ENCODE peak calls at places on chromosomes 12 and 14, in nine cellular contexts. Y, W, E, F, G, C, M, R and P are unnamed samples.

GRCh38 chr12:126963825-126964224 is 1303.1 kb upstream of the TMEM132C start:
- DNase-seq in C (no peak), F (no peak), R (no peak), W (no peak), M (no peak), G (no peak), Y (no peak), E (no peak), P (no peak)

GRCh38 chr12:52203126-52203921 is 11.5 kb upstream of the KRT80 start:
- DNase-seq in E (peak), R (peak), F (no peak), Y (peak), G (peak), M (peak), W (no peak), C (peak), P (no peak)

GRCh38 chr14:81557137-81557536 is 23.5 kb upstream of the SEL1L start:
- DNase-seq in R (no peak), G (no peak), C (no peak), W (no peak), E (no peak), F (no peak), M (no peak), Y (no peak), P (no peak)

GRCh38 chr12:62767506-62767905 is 167.4 kb downstream of the PPM1H start:
- DNase-seq in R (no peak), M (no peak), F (no peak), Y (no peak), C (no peak), E (no peak), W (no peak), G (no peak), P (no peak)

GRCh38 chr14:51680031-51680430 is 28.3 kb downstream of the FRMD6 start:
- DNase-seq in R (no peak), Y (no peak), E (no peak), C (no peak), F (no peak), M (no peak), W (no peak), G (no peak), P (no peak)

GRCh38 chr12:49368240-49368600 is 958 bp downstream of the SPATS2 start:
- DNase-seq in Y (no peak), R (no peak), W (no peak), G (no peak), E (no peak), M (no peak), F (no peak), C (no peak), P (peak)

GRCh38 chr14:56334458-56334857 is 216.2 kb downstream of the PELI2 start:
- DNase-seq in R (no peak), C (no peak), W (no peak), E (no peak), G (no peak), Y (no peak), F (no peak), M (no peak), P (no peak)

GRCh38 chr14:102545461-102546265 is 36.1 kb upstream of the ANKRD9 start:
- DNase-seq in M (no peak), Y (no peak), R (no peak), C (no peak), F (peak), G (no peak), W (no peak), E (no peak), P (no peak)

GRCh38 chr12:16884819-16885218 is 278.9 kb upstream of the LMO3 start:
- DNase-seq in C (no peak), F (no peak), E (no peak), M (no peak), Y (no peak), W (no peak), G (no peak), R (no peak), P (no peak)

GRCh38 chr14:54722791-54723432 is 156.0 kb downstream of the SAMD4A start:
- DNase-seq in E (no peak), M (no peak), F (no peak), Y (no peak), W (no peak), G (no peak), R (no peak), C (peak), P (peak)

GRCh38 chr14:38121280-38121679 is 86.4 kb upstream of the SSTR1 start:
- DNase-seq in Y (no peak), G (no peak), F (no peak), M (no peak), E (no peak), R (no peak), W (no peak), C (no peak), P (no peak)

GRCh38 chr12:101491325-101491724 is 16.2 kb downstream of the SPIC start:
- DNase-seq in E (no peak), F (no peak), M (no peak), G (no peak), Y (no peak), W (no peak), C (no peak), R (no peak), P (no peak)

GRCh38 chr14:34098045-34098984 is 147.4 kb upstream of the EGLN3 start:
- DNase-seq in C (peak), W (no peak), Y (peak), R (peak), G (peak), E (peak), F (peak), M (peak), P (peak)

GRCh38 chr14:88834883-88835431 is 10.5 kb downstream of the TTC8 start:
- DNase-seq in M (no peak), R (no peak), E (no peak), W (no peak), C (no peak), Y (no peak), F (no peak), G (no peak), P (no peak)

GRCh38 chr12:75724913-75725312 is 213.5 kb upstream of the KRR1 start:
- DNase-seq in R (peak), F (no peak), W (no peak), G (peak), Y (peak), M (no peak), E (peak), C (peak), P (no peak)

GRCh38 chr12:54420766-54421144 is 1.7 kb upstream of the ITGA5 start:
- DNase-seq in E (no peak), Y (peak), W (no peak), R (no peak), F (no peak), M (no peak), G (no peak), C (no peak), P (no peak)

GRCh38 chr14:74510955-74511354 is 17.4 kb downstream of the ISCA2 start:
- DNase-seq in W (no peak), R (no peak), C (no peak), Y (no peak), E (no peak), F (no peak), M (no peak), G (no peak), P (no peak)

GRCh38 chr12:42483534-42483857 is 106.0 kb downstream of the PRICKLE1 start:
- DNase-seq in C (no peak), Y (no peak), W (no peak), G (peak), R (no peak), E (no peak), F (peak), M (peak), P (no peak)

GRCh38 chr14:92481386-92481785 is 32.2 kb upstream of the RIN3 start:
- DNase-seq in G (no peak), E (no peak), Y (no peak), R (no peak), F (peak), M (peak), W (no peak), C (no peak), P (no peak)

GRCh38 chr14:23356662-23357061 is 4.0 kb upstream of the SLC22A17 start:
- DNase-seq in W (no peak), R (no peak), E (no peak), C (no peak), M (no peak), Y (no peak), F (no peak), G (no peak), P (no peak)

GRCh38 chr12:91889970-91890369 is 255.7 kb downstream of the BTG1 start:
- DNase-seq in C (no peak), F (no peak), G (no peak), W (no peak), R (no peak), E (no peak), Y (no peak), M (no peak), P (no peak)

GRCh38 chr12:118103601-118104382 is at the start of gene VSIG10:
- DNase-seq in Y (peak), W (no peak), M (peak), E (no peak), G (peak), F (peak), C (peak), R (peak), P (peak)

GRCh38 chr14:39433452-39433813 is 1.2 kb upstream of the FBXO33 start:
- DNase-seq in Y (no peak), G (no peak), W (no peak), E (no peak), F (no peak), R (no peak), C (no peak), M (no peak), P (no peak)

GRCh38 chr14:39431416-39432178 is 636 bp downstream of the FBXO33 start:
- DNase-seq in C (peak), G (peak), M (peak), R (peak), W (no peak), E (peak), F (peak), Y (no peak), P (peak)

GRCh38 chr14:39432179-39432618 is at the start of gene FBXO33:
- DNase-seq in F (peak), C (peak), R (peak), E (peak), M (peak), G (peak), W (peak), Y (peak), P (peak)

GRCh38 chr14:39434401-39434800 is 2.2 kb upstream of the FBXO33 start:
- DNase-seq in F (no peak), E (no peak), G (no peak), M (no peak), R (no peak), C (no peak), W (no peak), Y (no peak), P (no peak)

DNA sequence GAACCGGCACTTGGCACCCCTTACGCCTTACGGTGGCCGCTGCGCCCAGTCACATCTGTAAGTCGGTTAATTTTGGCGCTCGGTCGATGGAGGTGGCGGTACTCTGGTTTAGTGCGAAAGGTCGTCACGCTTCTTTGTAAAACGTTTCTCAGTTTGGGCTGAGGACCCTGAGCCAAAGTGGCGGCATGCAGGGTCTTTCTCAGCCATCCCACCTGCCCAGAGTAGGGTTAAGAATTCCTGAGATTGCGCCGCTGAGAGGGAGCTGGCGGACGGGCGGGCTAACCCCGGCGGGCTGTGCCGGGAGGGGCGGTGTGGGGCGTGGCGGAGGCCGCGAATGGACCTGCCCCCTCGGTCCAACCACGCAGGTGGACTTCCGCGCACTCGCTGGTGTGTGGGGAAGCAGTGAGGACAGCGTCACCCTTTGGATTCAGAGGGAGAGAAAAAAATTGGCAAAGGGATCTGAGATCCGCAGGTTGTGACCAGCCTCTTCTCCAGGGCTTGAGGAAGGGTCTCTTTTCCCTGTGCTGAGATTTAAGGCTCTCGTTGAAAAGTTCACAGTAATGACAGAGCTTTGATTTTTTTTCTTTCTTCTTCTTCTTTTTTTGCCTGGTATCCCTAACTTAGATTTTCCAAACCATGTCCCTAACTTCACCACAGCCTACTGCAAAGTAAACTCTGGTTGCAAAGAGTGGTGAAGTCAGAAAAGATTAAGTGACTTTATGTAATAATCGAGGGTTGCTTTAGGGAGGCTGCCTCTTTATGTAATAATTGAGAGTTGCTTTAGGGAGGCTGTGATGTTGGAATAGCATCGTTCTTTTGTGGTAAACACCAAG is 602 bp upstream of the FBXO33 start:
- DNase-seq in W (peak), Y (peak), R (peak), C (peak), M (peak), E (peak), F (peak), G (peak), P (peak)
- TF ChIP-seq POLR2A in W (peak), Y (peak), R (no peak), C (peak), M (peak), E (peak), F (no peak), G (no peak), P (no peak)

GRCh38 chr14:100173353-100173752 is 13.9 kb upstream of the DEGS2 start:
- DNase-seq in W (no peak), E (no peak), R (no peak), C (no peak), G (no peak), Y (no peak), M (no peak), F (no peak), P (no peak)
- TF ChIP-seq POLR2A in W (no peak), E (no peak), R (no peak), C (no peak), G (no peak), Y (no peak), M (no peak), F (no peak), P (no peak)

DNA sequence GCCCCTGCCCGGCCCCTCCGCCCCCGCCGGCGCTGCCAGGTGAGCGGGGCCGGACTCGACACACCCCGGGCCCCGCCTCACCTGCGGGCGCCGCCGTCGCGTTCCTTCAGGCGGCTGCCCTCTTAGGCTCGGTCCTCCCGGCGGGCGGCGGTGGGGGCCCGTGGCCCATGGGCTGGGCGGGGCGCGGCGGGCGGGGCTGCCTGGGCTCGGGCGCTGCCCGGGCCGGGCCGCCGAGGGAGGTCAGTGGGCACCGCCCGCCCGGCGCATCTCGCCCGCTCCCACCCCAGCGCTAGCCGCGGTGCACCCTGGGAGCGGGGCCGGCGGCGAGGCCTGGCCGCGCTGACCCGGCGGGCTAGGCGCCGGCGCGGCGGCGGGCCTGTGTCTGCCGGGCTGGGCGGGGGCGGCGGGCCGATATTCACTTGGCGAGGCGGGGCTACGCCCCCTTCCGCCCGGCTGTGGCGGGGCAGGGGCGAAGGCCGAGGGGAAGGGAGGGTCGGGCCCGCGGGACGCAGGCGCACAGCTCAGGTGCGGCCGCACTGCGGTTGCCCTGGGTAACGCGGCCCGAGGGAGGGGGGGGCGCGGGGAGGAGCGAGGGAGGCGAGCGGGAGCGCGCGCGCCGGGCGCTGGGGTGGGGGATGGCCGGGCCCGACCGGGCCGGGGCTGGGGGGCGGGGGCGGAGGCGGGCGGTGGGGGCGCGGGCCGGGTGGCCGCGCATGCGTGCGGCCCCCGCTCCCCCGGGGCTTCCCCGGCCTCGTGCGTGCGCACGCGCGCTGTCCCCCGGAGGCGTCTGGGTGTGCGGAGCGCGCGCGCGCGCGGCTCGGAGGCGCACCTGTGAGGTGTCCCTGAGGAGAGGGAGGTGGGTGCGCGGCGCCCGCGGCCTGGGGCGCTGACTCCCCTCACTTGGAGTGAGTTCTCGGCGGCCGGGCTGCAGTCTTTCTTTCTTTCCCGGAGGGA is at the start of the genes CCDC92 and ZNF664:
- DNase-seq in M (peak), R (peak), E (peak), G (peak), W (peak), C (peak), Y (peak), F (peak), P (peak)
- TF ChIP-seq POLR2A in M (peak), R (no peak), E (peak), G (peak), W (no peak), C (peak), Y (peak), F (no peak), P (peak)

DNA sequence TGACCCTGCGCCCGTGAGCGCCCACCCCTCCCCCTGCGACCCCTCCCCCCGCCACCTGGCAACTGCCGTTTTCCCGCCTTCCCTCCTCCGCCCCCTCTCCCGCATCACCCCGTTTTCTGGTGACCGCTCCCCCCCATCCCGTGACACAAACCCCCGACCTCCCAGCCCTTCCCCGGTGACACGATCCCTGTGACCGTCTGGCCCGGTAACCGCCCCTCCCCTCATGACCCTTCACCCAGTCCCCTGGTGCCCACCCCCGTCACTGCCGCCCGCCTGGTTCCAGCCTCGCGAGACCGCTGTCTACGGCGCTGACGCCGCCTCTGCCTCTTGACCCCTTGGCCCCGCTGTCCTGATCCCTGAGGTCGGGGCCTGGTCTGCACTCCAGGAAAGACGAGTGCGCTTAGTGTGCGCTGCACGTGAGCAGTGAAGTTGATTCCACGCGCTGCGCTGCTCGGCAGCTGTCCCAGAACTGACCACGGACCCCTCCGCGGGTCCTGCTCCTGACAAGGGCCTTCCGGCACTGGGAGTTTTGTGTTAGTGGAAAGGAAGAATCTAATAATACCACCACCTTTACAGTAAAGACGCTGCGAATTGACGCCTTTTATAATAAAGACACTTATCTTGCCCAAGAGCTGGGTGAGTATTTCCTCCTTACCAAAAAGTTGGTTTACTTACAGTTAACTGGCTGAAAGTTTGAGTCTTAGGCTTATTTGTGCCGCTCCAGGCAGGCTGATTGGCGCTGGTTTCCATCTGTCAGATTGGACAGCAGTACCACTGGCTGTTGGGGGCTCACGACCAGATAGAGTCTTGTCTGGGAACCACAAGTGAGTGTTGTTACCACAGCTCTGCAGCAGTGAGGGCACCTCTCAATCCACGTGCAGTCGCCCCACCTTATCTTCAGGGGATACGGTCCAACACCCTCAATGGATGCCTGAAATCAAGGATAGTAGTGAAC is 59.2 kb downstream of the DDX51 start:
- DNase-seq in W (no peak), Y (peak), C (peak), E (no peak), F (peak), R (peak), M (peak), G (peak), P (peak)
- TF ChIP-seq POLR2A in W (no peak), Y (no peak), C (no peak), E (no peak), F (no peak), R (no peak), M (no peak), G (no peak), P (peak)

GRCh38 chr12:13044002-13044858 is at the start of gene FAM234B:
- DNase-seq in Y (peak), W (no peak), F (peak), C (peak), E (peak), R (peak), M (peak), G (peak), P (peak)
- TF ChIP-seq POLR2A in Y (no peak), W (peak), F (no peak), C (peak), E (peak), R (no peak), M (no peak), G (no peak), P (peak)

DNA sequence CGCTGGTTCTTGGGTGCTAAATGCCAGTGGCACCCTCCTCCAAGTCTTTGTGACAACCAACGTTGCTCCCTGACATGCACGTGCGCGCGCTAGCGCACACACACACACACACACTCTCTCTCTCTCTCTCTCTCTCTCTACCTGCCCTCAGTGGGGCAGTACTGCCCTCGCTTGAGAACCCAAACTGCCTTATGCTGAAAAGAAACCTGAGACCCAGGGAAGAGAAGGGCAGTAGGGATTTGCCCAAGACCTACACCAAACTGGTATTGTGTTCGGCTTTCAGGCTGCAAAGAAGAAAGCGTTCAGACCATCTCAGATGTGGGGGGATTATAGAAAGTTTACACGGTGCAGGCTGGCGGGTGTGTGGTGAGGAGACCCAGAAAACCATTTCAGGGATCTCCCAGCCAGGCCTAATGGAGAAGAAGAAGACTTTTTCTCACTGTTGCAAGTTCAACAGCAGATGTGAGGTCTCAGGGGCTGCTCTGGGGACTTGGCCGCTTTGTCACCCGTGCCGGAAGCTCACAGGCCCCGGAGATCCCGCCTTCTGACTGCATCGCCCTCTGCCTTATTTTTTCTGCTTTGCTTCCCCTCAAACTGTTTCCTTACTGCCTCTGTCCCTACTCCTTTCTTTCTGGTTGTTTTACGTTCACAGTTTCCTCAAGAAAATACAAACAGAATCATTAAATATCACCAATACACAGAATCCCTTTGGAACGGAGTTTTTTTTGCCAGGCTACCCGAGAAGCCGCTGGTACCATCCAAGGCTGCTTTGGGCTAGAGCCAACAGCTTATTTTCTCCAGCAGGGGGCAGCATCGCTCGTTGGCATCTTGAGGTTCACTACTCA is 82.4 kb downstream of the PPM1A start:
- DNase-seq in G (peak), W (no peak), C (peak), R (no peak), M (peak), F (peak), Y (peak), E (peak), P (peak)
- TF ChIP-seq POLR2A in G (no peak), W (no peak), C (no peak), R (no peak), M (peak), F (no peak), Y (no peak), E (no peak), P (peak)